ENCODE peak calls at places on chromosomes 3 and 15, in eight cellular contexts. R, E, P, G, W, H, N and A are unnamed samples.

GRCh38 chr15:72242775-72243370 is 11.9 kb upstream of the PKM start:
- DNase-seq in P (no peak), R (no peak), E (no peak), N (no peak), W (no peak), H (no peak), G (no peak), A (no peak)

GRCh38 chr3:50652709-50653108 is 22.0 kb upstream of the DOCK3 start:
- DNase-seq in N (no peak), H (no peak), E (no peak), W (no peak), P (peak; percentile 71), G (no peak), R (peak; percentile 42), A (no peak)

GRCh38 chr3:107927361-107928083 is 163.3 kb downstream of the CD47 start:
- DNase-seq in P (peak; percentile 81), G (peak; percentile 91), N (peak; percentile 49), W (peak; percentile 76), E (peak; percentile 76), H (peak; percentile 67), R (peak; percentile 34), A (peak; percentile 80)

GRCh38 chr3:138640537-138640936 is 32.0 kb downstream of the FAIM start:
- DNase-seq in N (no peak), W (no peak), E (no peak), H (no peak), R (no peak), G (no peak), P (no peak), A (no peak)

GRCh38 chr15:78129098-78130011 is 1.9 kb downstream of the CIB2 start:
- DNase-seq in R (no peak), G (no peak), H (no peak), N (no peak), E (no peak), P (no peak), W (peak; percentile 39), A (no peak)

GRCh38 chr3:159472611-159473010 is 516.0 kb upstream of the IL12A start:
- DNase-seq in H (no peak), E (no peak), R (no peak), G (no peak), P (no peak), W (no peak), N (no peak), A (no peak)

GRCh38 chr3:31670136-31670535 is 137.4 kb downstream of the STT3B start:
- DNase-seq in P (no peak), H (no peak), E (no peak), G (no peak), W (no peak), R (no peak), N (no peak), A (no peak)

GRCh38 chr3:4720316-4721075 is 227.3 kb downstream of the ITPR1 start:
- DNase-seq in H (peak; percentile 96), E (peak; percentile 79), R (peak; percentile 76), P (no peak), G (no peak), W (peak; percentile 84), N (no peak), A (peak; percentile 91)

GRCh38 chr3:12758025-12758830 is 831 bp downstream of the TMEM40 start:
- DNase-seq in H (peak; percentile 93), E (peak; percentile 45), W (peak; percentile 68), R (no peak), N (no peak), G (no peak), P (no peak), A (peak; percentile 66)